ENCODE peak calls at places on chromosomes 3 and 15, in four cellular contexts. T, Q, I and A are unnamed samples.

GRCh38 chr3:45568848-45569247 is 25.7 kb upstream of the LIMD1 start:
- DNase-seq in T (no peak), Q (no peak), I (no peak), A (no peak)

GRCh38 chr3:160134964-160135363 is 90.3 kb upstream of the C3orf80 start:
- DNase-seq in T (no peak), Q (no peak), I (no peak), A (no peak)

GRCh38 chr3:171535133-171535532 is 74.9 kb upstream of the TNIK start:
- DNase-seq in T (no peak), Q (no peak), I (no peak), A (no peak)

GRCh38 chr3:177945999-177946398 is 590.2 kb upstream of the KCNMB2 start:
- DNase-seq in T (no peak), Q (no peak), I (no peak), A (no peak)

GRCh38 chr3:194423317-194423716 is 24.3 kb upstream of the GP5 start:
- DNase-seq in T (no peak), Q (no peak), I (no peak), A (no peak)

GRCh38 chr15:48433226-48433886 is 102.1 kb downstream of the DUT start:
- DNase-seq in T (no peak), Q (no peak), I (no peak), A (no peak)

GRCh38 chr15:74857671-74858365 is 14.9 kb upstream of the ULK3 start:
- DNase-seq in T (no peak), Q (no peak), I (no peak), A (no peak)

GRCh38 chr3:182364323-182364722 is 429.0 kb upstream of the ATP11B start:
- DNase-seq in T (no peak), Q (no peak), I (no peak), A (no peak)

GRCh38 chr3:71462586-71462985 is 120.9 kb downstream of the FOXP1 start:
- DNase-seq in T (no peak), Q (no peak), I (no peak), A (no peak)

GRCh38 chr15:57735406-57735805 is 28.9 kb downstream of the POLR2M start:
- DNase-seq in T (no peak), Q (no peak), I (no peak), A (no peak)

GRCh38 chr15:68770206-68770605 is 50.5 kb downstream of the ANP32A start:
- DNase-seq in T (no peak), Q (no peak), I (no peak), A (peak; percentile 25)

GRCh38 chr3:139653582-139653981 is 24.2 kb downstream of the NMNAT3 start:
- DNase-seq in T (no peak), Q (peak; percentile 30), I (peak; percentile 52), A (no peak)

GRCh38 chr3:120795959-120796358 is 53.4 kb downstream of the GTF2E1 start:
- DNase-seq in T (no peak), Q (peak; percentile 23), I (no peak), A (no peak)

GRCh38 chr3:187836848-187837770 is 91.8 kb upstream of the BCL6 start:
- DNase-seq in T (no peak), Q (no peak), I (no peak), A (no peak)

GRCh38 chr3:120469440-120470415 is 18.9 kb upstream of the FSTL1 start:
- DNase-seq in T (no peak), Q (no peak), I (peak; percentile 44), A (no peak)

GRCh38 chr3:111904376-111905241 is 45.5 kb downstream of the PHLDB2 start:
- DNase-seq in T (no peak), Q (no peak), I (no peak), A (no peak)

GRCh38 chr15:64893481-64894394 is 18.0 kb upstream of the ANKDD1A start:
- DNase-seq in T (peak; percentile 87), Q (peak; percentile 95), I (peak; percentile 91), A (peak; percentile 93)

GRCh38 chr3:14764331-14765064 is 54.3 kb upstream of the FGD5 start:
- DNase-seq in T (no peak), Q (no peak), I (no peak), A (no peak)

GRCh38 chr3:126018545-126018944 is 49.6 kb downstream of the ROPN1B start:
- DNase-seq in T (no peak), Q (no peak), I (no peak), A (no peak)

GRCh38 chr3:47646362-47646761 is 67.7 kb upstream of the CSPG5 start:
- DNase-seq in T (no peak), Q (no peak), I (no peak), A (no peak)

GRCh38 chr15:75328493-75329314 is 7.2 kb upstream of the COMMD4 start:
- DNase-seq in T (no peak), Q (no peak), I (no peak), A (no peak)